ENCODE peak calls at places on chromosome 16, in eight cellular contexts. K is testis; W is heart left ventricle; F is nephron progenitor cell; H is AG10803; S is HFFc6; T is dorsolateral prefrontal cortex; E is CD8-positive, alpha-beta T cell. J is an unnamed sample.

GRCh38 chr16:684067-684794 is at the start of gene JMJD8:
- DNase-seq in T (peak; percentile 93), H (peak; percentile 94), E (peak; percentile 98), K (peak; percentile 97), F (peak; percentile 97), W (peak; percentile 98), S (peak; percentile 44), J (peak; percentile 99)

GRCh38 chr16:35102780-35103403 is 1643.5 kb downstream of the TP53TG3F start:
- DNase-seq in W (no peak), H (no peak), K (peak; percentile 75), F (no peak), E (no peak), S (no peak), T (no peak), J (no peak)

GRCh38 chr16:58733248-58733670 is 857 bp downstream of the GOT2 start:
- DNase-seq in K (no peak), E (no peak), H (peak; percentile 26), S (no peak), F (peak; percentile 60), T (no peak), W (no peak), J (no peak)

GRCh38 chr16:17801024-17801423 is 330.3 kb upstream of the XYLT1 start:
- DNase-seq in T (no peak), F (no peak), E (no peak), W (no peak), H (no peak), S (no peak), K (no peak), J (no peak)

GRCh38 chr16:12724216-12724615 is 79.5 kb downstream of the CPPED1 start:
- DNase-seq in K (no peak), F (no peak), E (no peak), S (no peak), T (no peak), W (no peak), H (no peak), J (no peak)

GRCh38 chr16:66359012-66359411 is 7.5 kb upstream of the CDH5 start:
- DNase-seq in F (no peak), K (no peak), S (no peak), W (no peak), H (peak; percentile 58), E (no peak), T (no peak), J (no peak)

GRCh38 chr16:1691956-1692355 is 13.9 kb downstream of the JPT2 start:
- DNase-seq in E (no peak), T (no peak), K (no peak), W (no peak), S (peak; percentile 42), H (peak; percentile 40), F (no peak), J (no peak)

GRCh38 chr16:24178496-24178895 is 77.6 kb upstream of the CACNG3 start:
- DNase-seq in K (no peak), T (no peak), S (no peak), H (no peak), W (no peak), F (peak; percentile 82), E (no peak), J (no peak)

GRCh38 chr16:67470314-67470713 is 10.6 kb downstream of the ATP6V0D1 start:
- DNase-seq in K (peak; percentile 93), T (peak; percentile 93), S (no peak), F (no peak), E (no peak), H (peak; percentile 47), W (peak; percentile 93), J (no peak)

GRCh38 chr16:700684-701584 is 4.7 kb downstream of the FBXL16 start:
- DNase-seq in E (no peak), H (no peak), F (peak; percentile 93), K (no peak), S (no peak), T (no peak), W (no peak), J (no peak)

GRCh38 chr16:1764971-1765370 is 6.4 kb downstream of the NME3 start:
- DNase-seq in S (no peak), T (no peak), K (no peak), F (no peak), E (no peak), H (no peak), W (no peak), J (no peak)

GRCh38 chr16:27639588-27640276 is 89.8 kb downstream of the KATNIP start:
- DNase-seq in E (no peak), S (peak; percentile 9), H (peak; percentile 50), W (no peak), F (peak; percentile 46), T (peak; percentile 35), K (peak; percentile 56), J (peak; percentile 76)

GRCh38 chr16:77863250-77863649 is 74.9 kb downstream of the VAT1L start:
- DNase-seq in K (no peak), W (no peak), F (no peak), S (no peak), E (no peak), H (no peak), T (no peak), J (no peak)

GRCh38 chr16:85201566-85201965 is 89.3 kb upstream of the CIBAR2 start:
- DNase-seq in T (no peak), W (no peak), K (no peak), S (no peak), F (no peak), E (no peak), H (peak; percentile 79), J (no peak)

GRCh38 chr16:31077592-31078199 is 3.5 kb downstream of the ZNF646 start:
- DNase-seq in S (no peak), T (no peak), F (no peak), W (no peak), E (no peak), H (no peak), K (no peak), J (no peak)

GRCh38 chr16:31077024-31077423 is 2.8 kb downstream of the ZNF646 start:
- DNase-seq in E (no peak), F (no peak), H (no peak), S (no peak), T (no peak), W (no peak), K (no peak), J (no peak)

GRCh38 chr16:31080035-31080629 is 5.9 kb downstream of the ZNF646 start:
- DNase-seq in W (no peak), H (no peak), K (no peak), F (no peak), T (no peak), S (no peak), E (no peak), J (no peak)

GRCh38 chr16:31079342-31079944 is 5.2 kb downstream of the ZNF646 start:
- DNase-seq in F (no peak), H (no peak), E (no peak), T (no peak), W (no peak), K (no peak), S (no peak), J (peak; percentile 14)

GRCh38 chr16:31078597-31079341 is 4.5 kb downstream of the ZNF646 start:
- DNase-seq in T (no peak), S (no peak), H (no peak), K (no peak), E (no peak), F (no peak), W (no peak), J (peak; percentile 11)
- TF ChIP-seq CTCF in T (no peak), S (no peak), H (no peak), K (no peak), E (no peak), F (no peak), W (no peak), J (no peak)

DNA sequence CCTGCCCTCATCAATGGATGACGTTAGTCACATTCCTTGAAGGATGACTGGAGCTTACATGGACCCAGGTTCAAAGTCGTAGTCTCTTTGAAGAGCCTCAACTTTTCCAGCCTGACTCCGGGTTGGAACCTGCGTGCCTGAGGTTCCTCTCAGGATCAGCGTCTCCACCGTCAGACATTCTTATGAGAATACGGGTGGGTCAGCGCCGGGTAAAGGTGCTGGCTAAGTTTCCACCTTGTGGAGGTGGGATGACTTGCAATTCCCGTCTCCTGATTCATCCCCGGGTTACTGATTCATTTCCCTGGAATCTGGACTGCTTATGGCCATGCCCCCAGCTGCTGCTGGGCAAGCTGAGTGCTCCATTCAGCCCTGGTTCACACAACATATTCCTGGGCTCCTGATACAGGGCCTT is 38.9 kb upstream of the CMIP start:
- DNase-seq in S (peak; percentile 79), H (peak; percentile 84), T (no peak), K (no peak), W (no peak), E (no peak), F (no peak), J (no peak)
- TF ChIP-seq CTCF in S (peak; percentile 53), H (peak; percentile 16), T (no peak), K (no peak), W (no peak), E (no peak), F (no peak), J (no peak)

GRCh38 chr16:56647641-56648431 is 3.9 kb upstream of the MT1B start:
- DNase-seq in H (no peak), K (no peak), W (no peak), T (no peak), S (no peak), F (peak; percentile 39), E (no peak), J (no peak)
- TF ChIP-seq CTCF in H (no peak), K (no peak), W (no peak), T (no peak), S (no peak), F (no peak), E (no peak), J (no peak)

GRCh38 chr16:10937068-10937859 is 5.0 kb downstream of the DEXI start:
- DNase-seq in T (no peak), S (no peak), F (no peak), K (no peak), E (no peak), W (peak; percentile 42), H (no peak), J (no peak)

GRCh38 chr16:10934325-10935107 is 7.8 kb downstream of the DEXI start:
- DNase-seq in S (no peak), T (no peak), E (no peak), W (no peak), K (no peak), F (no peak), H (no peak), J (no peak)

GRCh38 chr16:10933865-10934264 is 8.4 kb downstream of the DEXI start:
- DNase-seq in T (no peak), H (no peak), K (no peak), W (no peak), E (no peak), S (no peak), F (no peak), J (no peak)

GRCh38 chr16:10936585-10936984 is 5.7 kb downstream of the DEXI start:
- DNase-seq in W (no peak), F (no peak), T (no peak), H (no peak), K (no peak), E (no peak), S (no peak), J (no peak)

GRCh38 chr16:10935491-10935890 is 6.8 kb downstream of the DEXI start:
- DNase-seq in W (no peak), F (no peak), K (no peak), S (no peak), T (no peak), H (no peak), E (no peak), J (no peak)
- TF ChIP-seq CTCF in W (no peak), F (no peak), K (no peak), S (no peak), T (no peak), H (no peak), E (no peak), J (no peak)

J was measured in D721Med.